ENCODE peak calls at places on chromosomes 3 and 15, in eight cellular contexts. A, X, G, V, W, U, D and P are unnamed samples.

GRCh38 chr3:195708626-195709481 is 11.9 kb upstream of the MUC20 start:
- DNase-seq in U (peak; percentile 31), V (no peak), G (no peak), X (no peak), D (no peak), A (no peak), W (no peak), P (no peak)

GRCh38 chr3:197308591-197308990 is 10.2 kb upstream of the DLG1 start:
- DNase-seq in U (peak; percentile 81), X (peak; percentile 40), D (no peak), A (no peak), V (no peak), W (no peak), G (no peak), P (no peak)

GRCh38 chr3:192545346-192545745 is 182.0 kb downstream of the FGF12 start:
- DNase-seq in X (no peak), U (no peak), W (no peak), A (no peak), V (no peak), G (no peak), D (no peak), P (no peak)

GRCh38 chr3:142931222-142931621 is 32.3 kb downstream of the PAQR9 start:
- DNase-seq in W (no peak), D (no peak), G (peak; percentile 31), A (no peak), U (no peak), V (peak; percentile 44), X (peak; percentile 21), P (peak; percentile 67)

GRCh38 chr3:47337656-47338055 is 43.2 kb upstream of the PTPN23 start:
- DNase-seq in A (no peak), U (no peak), V (no peak), D (no peak), X (no peak), W (no peak), G (no peak), P (no peak)

GRCh38 chr3:64134882-64135281 is 90.4 kb downstream of the PRICKLE2 start:
- DNase-seq in G (no peak), X (no peak), A (no peak), V (no peak), U (no peak), W (no peak), D (no peak), P (no peak)

GRCh38 chr3:16441306-16441898 is 72.1 kb downstream of the RFTN1 start:
- DNase-seq in D (no peak), U (peak; percentile 39), V (peak; percentile 36), A (no peak), X (no peak), W (no peak), G (peak; percentile 59), P (no peak)

GRCh38 chr3:32078085-32078634 is 28.3 kb upstream of the GPD1L start:
- DNase-seq in D (no peak), G (no peak), U (no peak), V (no peak), X (no peak), W (no peak), A (no peak), P (no peak)

GRCh38 chr15:37370938-37371337 is 270.6 kb upstream of the MEIS2 start:
- DNase-seq in X (no peak), D (no peak), U (no peak), W (no peak), G (no peak), A (no peak), V (no peak), P (no peak)

GRCh38 chr3:25556504-25556903 is 108.2 kb downstream of the TOP2B start:
- DNase-seq in W (no peak), A (no peak), D (no peak), V (no peak), G (peak; percentile 8), X (no peak), U (no peak), P (no peak)

GRCh38 chr3:22121068-22121706 is 370.2 kb upstream of the ZNF385D start:
- DNase-seq in A (no peak), V (no peak), U (no peak), W (no peak), D (no peak), G (no peak), X (no peak), P (no peak)

GRCh38 chr3:52047295-52047960 is 8.9 kb downstream of the DUSP7 start:
- DNase-seq in W (no peak), A (no peak), V (no peak), U (peak; percentile 17), X (peak; percentile 64), G (no peak), D (no peak), P (no peak)

GRCh38 chr3:171846594-171846993 is 3.4 kb downstream of the TMEM212 start:
- DNase-seq in X (peak; percentile 15), U (peak; percentile 35), A (no peak), D (no peak), V (no peak), G (no peak), W (no peak), P (no peak)

GRCh38 chr3:122947086-122947611 is 80.4 kb downstream of the SEMA5B start:
- DNase-seq in U (no peak), V (no peak), A (no peak), W (no peak), X (no peak), G (no peak), D (no peak), P (no peak)

GRCh38 chr3:82474711-82475110 is 713.3 kb upstream of the GBE1 start:
- DNase-seq in G (no peak), A (no peak), X (peak; percentile 94), V (no peak), D (no peak), U (no peak), W (no peak), P (no peak)

GRCh38 chr3:128238100-128238459 is 84.8 kb downstream of the EEFSEC start:
- DNase-seq in A (no peak), W (no peak), V (peak; percentile 36), D (no peak), U (no peak), G (no peak), X (no peak), P (no peak)

GRCh38 chr15:36896949-36897348 is 203.4 kb downstream of the MEIS2 start:
- DNase-seq in X (no peak), V (no peak), A (no peak), D (no peak), G (no peak), W (no peak), U (no peak), P (no peak)

GRCh38 chr3:134880431-134880830 is 85.4 kb downstream of the EPHB1 start:
- DNase-seq in X (no peak), D (no peak), W (no peak), A (no peak), U (no peak), V (no peak), G (no peak), P (no peak)

GRCh38 chr3:13556214-13556613 is 7.3 kb downstream of the FBLN2 start:
- DNase-seq in W (no peak), A (peak; percentile 51), X (no peak), V (no peak), U (no peak), D (no peak), G (no peak), P (no peak)

GRCh38 chr15:56821721-56822425 is 88.6 kb upstream of the ZNF280D start:
- DNase-seq in D (peak; percentile 69), V (peak; percentile 42), W (peak; percentile 48), U (peak; percentile 74), A (peak; percentile 66), G (peak; percentile 47), X (peak; percentile 69), P (peak; percentile 69)

GRCh38 chr15:48073881-48074280 is 46.9 kb upstream of the SLC24A5 start:
- DNase-seq in A (no peak), G (no peak), W (no peak), U (no peak), X (no peak), D (no peak), V (no peak), P (no peak)

GRCh38 chr15:25850154-25851111 is 12.7 kb downstream of the ATP10A start:
- DNase-seq in X (peak; percentile 79), U (peak; percentile 94), W (no peak), G (peak; percentile 52), D (peak; percentile 9), V (peak; percentile 67), A (peak; percentile 85), P (peak; percentile 70)

GRCh38 chr3:50204804-50205718 is at the start of gene SLC38A3:
- DNase-seq in D (no peak), G (no peak), V (peak; percentile 97), U (peak; percentile 29), W (no peak), X (no peak), A (peak; percentile 72), P (peak; percentile 83)

GRCh38 chr3:48966876-48967361 is 23.1 kb upstream of the P4HTM start:
- DNase-seq in X (no peak), U (peak; percentile 25), D (no peak), A (no peak), V (no peak), W (no peak), G (no peak), P (no peak)
- TF ChIP-seq EZH2phosphoT487 in X (no peak), U (no peak), D (no peak), A (no peak), V (no peak), W (no peak), G (no peak), P (no peak)

DNA sequence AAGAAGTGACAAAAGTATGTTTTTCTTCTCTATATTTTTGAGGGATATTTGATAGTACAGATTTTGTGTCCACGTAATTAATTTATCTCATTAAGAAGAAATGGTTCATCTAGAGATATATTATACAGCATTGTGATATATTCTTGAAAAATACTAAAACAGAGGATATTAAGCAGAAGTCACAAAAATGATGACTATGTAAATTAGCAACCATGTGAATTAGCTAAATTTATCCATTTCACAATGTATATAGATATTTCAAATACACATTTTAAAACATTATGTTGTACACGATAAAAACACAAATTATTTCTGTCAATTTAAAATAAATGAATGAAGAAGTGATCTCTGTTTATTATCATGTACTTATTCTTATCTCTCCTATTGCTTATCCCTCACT is 989.5 kb downstream of the TUSC7 start:
- DNase-seq in A (no peak), X (no peak), W (no peak), G (no peak), U (no peak), D (no peak), V (no peak), P (no peak)
- H3K9me2 ChIP-seq in A (no peaks in the 10 kb centered on the region), X (no peaks in the 10 kb centered on the region), W (no peaks in the 10 kb centered on the region), G (no peaks in the 10 kb centered on the region), U (peaks cover under 1% of the 10 kb centered on the region), D (no peaks in the 10 kb centered on the region), V (no peaks in the 10 kb centered on the region), P (peaks cover 10% of the 10 kb centered on the region)

GRCh38 chr3:43379343-43379742 is 93.0 kb downstream of the SNRK start:
- DNase-seq in V (no peak), W (no peak), X (no peak), G (no peak), U (peak; percentile 72), A (no peak), D (no peak), P (no peak)
- TF ChIP-seq EZH2phosphoT487 in V (no peak), W (no peak), X (no peak), G (no peak), U (no peak), A (no peak), D (no peak), P (no peak)

DNA sequence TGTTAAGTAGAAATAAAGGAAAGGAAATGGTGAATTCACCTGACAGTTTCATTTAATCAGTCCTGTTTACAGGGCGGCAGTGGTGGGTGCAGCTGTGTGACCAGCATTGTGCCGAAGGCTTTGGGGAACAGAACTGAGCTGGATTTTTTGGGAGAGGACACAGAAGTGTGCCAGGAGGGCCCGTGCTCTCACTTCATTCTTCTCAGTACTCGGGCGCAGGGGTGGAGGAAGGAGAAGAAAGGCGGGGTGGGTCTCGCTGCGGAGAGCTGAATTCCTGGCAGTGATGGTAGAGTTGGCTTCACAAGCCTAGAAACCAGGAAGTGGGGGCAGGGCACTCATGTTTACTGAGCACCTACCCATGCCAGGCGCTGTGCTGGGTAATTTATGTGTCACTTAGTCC is 64.6 kb downstream of the CRTC3 start:
- DNase-seq in A (no peak), W (no peak), V (no peak), X (peak; percentile 81), D (peak; percentile 83), G (peak; percentile 93), U (peak; percentile 51), P (peak; percentile 45)
- H3K9me2 ChIP-seq in A (no peaks in the 10 kb centered on the region), W (no peaks in the 10 kb centered on the region), V (no peaks in the 10 kb centered on the region), X (no peaks in the 10 kb centered on the region), D (no peaks in the 10 kb centered on the region), G (no peaks in the 10 kb centered on the region), U (no peaks in the 10 kb centered on the region), P (no peaks in the 10 kb centered on the region)